ENCODE peak calls at places on chromosomes 11 and 22, in eight cellular contexts. M, G, C, P, U, O, W and T are unnamed samples.
A peak's percentile ranks its signal among the peaks of the same experiment; 100 is the strongest.

GRCh38 chr11:47060807-47061206 is 115.9 kb downstream of the ARFGAP2 start:
- DNase-seq in M (no peak), C (peak; percentile 21), O (peak; percentile 10), W (peak; percentile 41), G (peak; percentile 56), P (no peak), U (no peak), T (no peak)

GRCh38 chr11:35526370-35526792 is 965 bp upstream of the PAMR1 start:
- DNase-seq in P (no peak), U (no peak), G (peak; percentile 60), O (peak; percentile 56), W (no peak), M (no peak), C (no peak), T (no peak)

GRCh38 chr11:113881856-113882255 is 6.5 kb upstream of the USP28 start:
- DNase-seq in W (peak; percentile 59), C (no peak), U (no peak), M (no peak), O (peak; percentile 23), P (no peak), G (no peak), T (no peak)

GRCh38 chr11:43269229-43269928 is 42.4 kb upstream of the API5 start:
- DNase-seq in G (no peak), C (no peak), W (no peak), U (no peak), O (no peak), P (peak; percentile 59), M (no peak), T (peak; percentile 75)

GRCh38 chr11:117387992-117388765 is 60.5 kb downstream of the CEP164 start:
- DNase-seq in W (peak; percentile 36), M (no peak), O (peak; percentile 39), G (peak; percentile 71), P (no peak), U (no peak), C (no peak), T (no peak)

GRCh38 chr11:14336507-14337503 is 22.2 kb downstream of the RRAS2 start:
- DNase-seq in O (peak; percentile 95), G (peak; percentile 72), C (no peak), P (no peak), W (peak; percentile 92), U (no peak), M (peak; percentile 99), T (no peak)

GRCh38 chr11:68146010-68146540 is 24.9 kb upstream of the CHKA start:
- DNase-seq in P (peak; percentile 93), W (peak; percentile 33), U (peak; percentile 99), G (no peak), C (peak; percentile 11), M (no peak), O (no peak), T (peak; percentile 93)

GRCh38 chr11:18285841-18286240 is 19.8 kb downstream of the SAA1 start:
- DNase-seq in P (no peak), M (no peak), G (no peak), U (no peak), O (peak; percentile 59), C (no peak), W (no peak), T (no peak)

GRCh38 chr22:25112538-25113253 is 87.0 kb upstream of the CRYBB3 start:
- DNase-seq in M (no peak), U (peak; percentile 22), P (no peak), O (no peak), C (no peak), G (no peak), W (no peak), T (no peak)

GRCh38 chr11:20258496-20258895 is 98.2 kb upstream of the DBX1 start:
- DNase-seq in O (no peak), M (no peak), P (no peak), G (no peak), W (no peak), U (no peak), C (no peak), T (no peak)

GRCh38 chr11:83725161-83725560 is 439.0 kb upstream of the CCDC90B start:
- DNase-seq in U (no peak), G (no peak), W (no peak), O (no peak), P (no peak), M (no peak), C (no peak), T (no peak)

GRCh38 chr11:3006505-3007260 is 14.6 kb upstream of the NAP1L4 start:
- DNase-seq in C (no peak), M (no peak), O (no peak), W (no peak), P (no peak), U (no peak), G (no peak), T (peak; percentile 35)

GRCh38 chr11:60193687-60194433 is 11.0 kb upstream of the MS4A6A start:
- DNase-seq in U (peak; percentile 83), C (peak; percentile 95), P (no peak), G (peak; percentile 53), W (peak; percentile 7), M (peak; percentile 68), O (peak; percentile 55), T (no peak)

GRCh38 chr11:110629594-110629993 is 82.6 kb downstream of the ARHGAP20 start:
- DNase-seq in M (no peak), U (no peak), C (no peak), O (no peak), P (no peak), W (no peak), G (no peak), T (no peak)

GRCh38 chr11:124839051-124839971 is 25.9 kb upstream of the ROBO3 start:
- DNase-seq in P (no peak), U (no peak), G (no peak), W (no peak), M (no peak), C (no peak), O (no peak), T (peak; percentile 57)

GRCh38 chr11:17476317-17477083 is at the start of gene ABCC8:
- DNase-seq in C (no peak), G (no peak), O (no peak), M (no peak), U (no peak), W (no peak), P (peak; percentile 40), T (no peak)

GRCh38 chr22:44353063-44353440 is 40.3 kb upstream of the SHISAL1 start:
- DNase-seq in M (no peak), G (no peak), P (peak; percentile 10), U (no peak), C (no peak), W (no peak), O (no peak), T (no peak)

GRCh38 chr22:39699631-39700348 is 129.2 kb downstream of the CACNA1I start:
- DNase-seq in W (no peak), M (no peak), O (no peak), G (no peak), U (no peak), P (no peak), C (no peak), T (no peak)

GRCh38 chr11:11641581-11641980 is 19.8 kb upstream of the GALNT18 start:
- DNase-seq in G (no peak), U (no peak), P (no peak), C (no peak), W (no peak), O (no peak), M (peak; percentile 36), T (no peak)

GRCh38 chr11:85685820-85686459 is at the start of gene CCDC89:
- DNase-seq in M (peak; percentile 83), O (peak; percentile 77), C (no peak), P (peak; percentile 84), W (peak; percentile 30), U (peak; percentile 45), G (peak; percentile 99), T (peak; percentile 72)

GRCh38 chr11:45113807-45114206 is 32.6 kb upstream of the PRDM11 start:
- DNase-seq in U (no peak), W (no peak), G (no peak), C (no peak), P (no peak), O (no peak), M (no peak), T (no peak)

GRCh38 chr22:39243443-39244072 is 1.2 kb downstream of the PDGFB start:
- DNase-seq in C (no peak), P (peak; percentile 57), O (no peak), M (no peak), W (no peak), G (no peak), U (no peak), T (no peak)

GRCh38 chr22:49685686-49686085 is 142.0 kb downstream of the BRD1 start:
- DNase-seq in O (no peak), G (no peak), P (no peak), M (no peak), U (no peak), C (no peak), W (no peak), T (no peak)

GRCh38 chr11:115724709-115725108 is 220.5 kb upstream of the CADM1 start:
- DNase-seq in P (no peak), G (no peak), O (peak; percentile 25), C (no peak), W (peak; percentile 29), M (peak; percentile 80), U (no peak), T (no peak)

GRCh38 chr22:45866398-45867117 is 110.4 kb downstream of the WNT7B start:
- DNase-seq in C (no peak), M (no peak), O (no peak), U (no peak), P (peak; percentile 30), G (no peak), W (no peak), T (peak; percentile 50)

GRCh38 chr11:112222303-112222702 is 3.9 kb upstream of the PTS start:
- DNase-seq in G (no peak), W (no peak), C (no peak), M (no peak), U (no peak), O (no peak), P (no peak), T (no peak)